ENCODE peak calls at places on chromosomes 13 and 19, in nine cellular contexts. One of them, this sample, is unnamed.

GRCh38 chr19:10105241-10106099 is 692 bp upstream of the PPAN start:
- DNase-seq in OCI-LY7: peak
- DNase-seq in lower leg skin: no peak
- DNase-seq in tibial nerve: no peak
- DNase-seq in mucosa of descending colon: no peak
- DNase-seq in right lobe of liver: no peak
- DNase-seq in cardiac fibroblast: no peak
- DNase-seq in LNCaP clone FGC: no peak
- DNase-seq in tibial artery: no peak
- DNase-seq in this sample: no peak

GRCh38 chr13:67574320-67575233 is 344.4 kb upstream of the PCDH9 start:
- DNase-seq in OCI-LY7: no peak
- DNase-seq in lower leg skin: no peak
- DNase-seq in tibial nerve: no peak
- DNase-seq in mucosa of descending colon: no peak
- DNase-seq in right lobe of liver: no peak
- DNase-seq in cardiac fibroblast: peak
- DNase-seq in LNCaP clone FGC: no peak
- DNase-seq in tibial artery: no peak
- DNase-seq in this sample: peak

GRCh38 chr13:98528663-98529064 is 48.2 kb downstream of the STK24 start:
- DNase-seq in OCI-LY7: no peak
- DNase-seq in lower leg skin: no peak
- DNase-seq in tibial nerve: no peak
- DNase-seq in mucosa of descending colon: no peak
- DNase-seq in right lobe of liver: no peak
- DNase-seq in cardiac fibroblast: peak
- DNase-seq in LNCaP clone FGC: no peak
- DNase-seq in tibial artery: no peak
- DNase-seq in this sample: peak

GRCh38 chr13:87208636-87209035 is 462.5 kb upstream of the SLITRK5 start:
- DNase-seq in OCI-LY7: no peak
- DNase-seq in lower leg skin: no peak
- DNase-seq in tibial nerve: no peak
- DNase-seq in mucosa of descending colon: no peak
- DNase-seq in right lobe of liver: no peak
- DNase-seq in cardiac fibroblast: no peak
- DNase-seq in LNCaP clone FGC: no peak
- DNase-seq in tibial artery: no peak
- DNase-seq in this sample: no peak

GRCh38 chr19:39409886-39410619 is 2.4 kb upstream of the PLEKHG2 start:
- DNase-seq in OCI-LY7: peak
- DNase-seq in lower leg skin: peak
- DNase-seq in tibial nerve: peak
- DNase-seq in mucosa of descending colon: peak
- DNase-seq in right lobe of liver: peak
- DNase-seq in cardiac fibroblast: peak
- DNase-seq in LNCaP clone FGC: no peak
- DNase-seq in tibial artery: peak
- DNase-seq in this sample: peak

GRCh38 chr13:79456051-79456450 is 24.9 kb upstream of the NDFIP2 start:
- DNase-seq in OCI-LY7: no peak
- DNase-seq in lower leg skin: no peak
- DNase-seq in tibial nerve: no peak
- DNase-seq in mucosa of descending colon: no peak
- DNase-seq in right lobe of liver: no peak
- DNase-seq in cardiac fibroblast: no peak
- DNase-seq in LNCaP clone FGC: no peak
- DNase-seq in tibial artery: no peak
- DNase-seq in this sample: no peak

GRCh38 chr19:53165691-53166091 is 6.8 kb upstream of the ZNF347 start:
- DNase-seq in OCI-LY7: no peak
- DNase-seq in lower leg skin: no peak
- DNase-seq in tibial nerve: no peak
- DNase-seq in mucosa of descending colon: no peak
- DNase-seq in right lobe of liver: no peak
- DNase-seq in cardiac fibroblast: no peak
- DNase-seq in LNCaP clone FGC: no peak
- DNase-seq in tibial artery: no peak
- DNase-seq in this sample: no peak

GRCh38 chr19:16118489-16119033 is 6.9 kb downstream of the RAB8A start:
- DNase-seq in OCI-LY7: peak
- DNase-seq in lower leg skin: peak
- DNase-seq in tibial nerve: no peak
- DNase-seq in mucosa of descending colon: no peak
- DNase-seq in right lobe of liver: no peak
- DNase-seq in cardiac fibroblast: no peak
- DNase-seq in LNCaP clone FGC: no peak
- DNase-seq in tibial artery: peak
- DNase-seq in this sample: no peak

GRCh38 chr13:40221460-40222201 is 444.8 kb downstream of the FOXO1 start:
- DNase-seq in OCI-LY7: no peak
- DNase-seq in lower leg skin: no peak
- DNase-seq in tibial nerve: no peak
- DNase-seq in mucosa of descending colon: no peak
- DNase-seq in right lobe of liver: peak
- DNase-seq in cardiac fibroblast: peak
- DNase-seq in LNCaP clone FGC: no peak
- DNase-seq in tibial artery: no peak
- DNase-seq in this sample: peak

GRCh38 chr13:78978381-78978998 is 319.5 kb upstream of the OBI1 start:
- DNase-seq in OCI-LY7: peak
- DNase-seq in lower leg skin: no peak
- DNase-seq in tibial nerve: no peak
- DNase-seq in mucosa of descending colon: no peak
- DNase-seq in right lobe of liver: peak
- DNase-seq in cardiac fibroblast: peak
- DNase-seq in LNCaP clone FGC: peak
- DNase-seq in tibial artery: no peak
- DNase-seq in this sample: peak

GRCh38 chr19:49064029-49064629 is 489 bp downstream of the NTF4 start:
- DNase-seq in OCI-LY7: no peak
- DNase-seq in lower leg skin: no peak
- DNase-seq in tibial nerve: no peak
- DNase-seq in mucosa of descending colon: no peak
- DNase-seq in right lobe of liver: no peak
- DNase-seq in cardiac fibroblast: no peak
- DNase-seq in LNCaP clone FGC: no peak
- DNase-seq in tibial artery: no peak
- DNase-seq in this sample: no peak

GRCh38 chr19:46470376-46470775 is 987 bp downstream of the PNMA8A start:
- DNase-seq in OCI-LY7: no peak
- DNase-seq in lower leg skin: no peak
- DNase-seq in tibial nerve: no peak
- DNase-seq in mucosa of descending colon: no peak
- DNase-seq in right lobe of liver: no peak
- DNase-seq in cardiac fibroblast: no peak
- DNase-seq in LNCaP clone FGC: no peak
- DNase-seq in tibial artery: peak
- DNase-seq in this sample: no peak

GRCh38 chr19:49811328-49811727 is 1.8 kb downstream of the FUZ start:
- DNase-seq in OCI-LY7: no peak
- DNase-seq in lower leg skin: no peak
- DNase-seq in tibial nerve: no peak
- DNase-seq in mucosa of descending colon: no peak
- DNase-seq in right lobe of liver: no peak
- DNase-seq in cardiac fibroblast: no peak
- DNase-seq in LNCaP clone FGC: no peak
- DNase-seq in tibial artery: no peak
- DNase-seq in this sample: no peak

GRCh38 chr19:17358395-17358794 is 18.7 kb downstream of the PLVAP start:
- DNase-seq in OCI-LY7: no peak
- DNase-seq in lower leg skin: no peak
- DNase-seq in tibial nerve: no peak
- DNase-seq in mucosa of descending colon: no peak
- DNase-seq in right lobe of liver: no peak
- DNase-seq in cardiac fibroblast: peak
- DNase-seq in LNCaP clone FGC: no peak
- DNase-seq in tibial artery: peak
- DNase-seq in this sample: no peak

GRCh38 chr13:73070451-73070850 is 11.6 kb downstream of the KLF5 start:
- DNase-seq in OCI-LY7: no peak
- DNase-seq in lower leg skin: no peak
- DNase-seq in tibial nerve: no peak
- DNase-seq in mucosa of descending colon: no peak
- DNase-seq in right lobe of liver: no peak
- DNase-seq in cardiac fibroblast: no peak
- DNase-seq in LNCaP clone FGC: no peak
- DNase-seq in tibial artery: no peak
- DNase-seq in this sample: no peak

GRCh38 chr19:13847033-13847899 is 29.7 kb upstream of the NANOS3 start:
- DNase-seq in OCI-LY7: peak
- DNase-seq in lower leg skin: peak
- DNase-seq in tibial nerve: peak
- DNase-seq in mucosa of descending colon: peak
- DNase-seq in right lobe of liver: peak
- DNase-seq in cardiac fibroblast: peak
- DNase-seq in LNCaP clone FGC: no peak
- DNase-seq in tibial artery: peak
- DNase-seq in this sample: peak
- TF ChIP-seq CTCF in OCI-LY7: no peak
- TF ChIP-seq CTCF in lower leg skin: no peak
- TF ChIP-seq CTCF in tibial nerve: peak
- TF ChIP-seq CTCF in mucosa of descending colon: peak
- TF ChIP-seq CTCF in right lobe of liver: peak
- TF ChIP-seq CTCF in cardiac fibroblast: no peak
- TF ChIP-seq CTCF in LNCaP clone FGC: no peak
- TF ChIP-seq CTCF in tibial artery: peak
- TF ChIP-seq CTCF in this sample: no peak

GRCh38 chr19:18608102-18608804 is 1.7 kb upstream of the CRLF1 start:
- DNase-seq in OCI-LY7: no peak
- DNase-seq in lower leg skin: no peak
- DNase-seq in tibial nerve: no peak
- DNase-seq in mucosa of descending colon: no peak
- DNase-seq in right lobe of liver: no peak
- DNase-seq in cardiac fibroblast: no peak
- DNase-seq in LNCaP clone FGC: no peak
- DNase-seq in tibial artery: no peak
- DNase-seq in this sample: no peak
- H3K4me3 ChIP-seq in OCI-LY7: no peak
- H3K4me3 ChIP-seq in lower leg skin: no peak
- H3K4me3 ChIP-seq in tibial nerve: no peak
- H3K4me3 ChIP-seq in mucosa of descending colon: no peak
- H3K4me3 ChIP-seq in right lobe of liver: no peak
- H3K4me3 ChIP-seq in cardiac fibroblast: no peak
- H3K4me3 ChIP-seq in LNCaP clone FGC: no peak
- H3K4me3 ChIP-seq in tibial artery: peak
- H3K4me3 ChIP-seq in this sample: no peak

GRCh38 chr13:45700971-45701900 is 884 bp upstream of the CBY2 start:
- DNase-seq in OCI-LY7: no peak
- DNase-seq in lower leg skin: no peak
- DNase-seq in tibial nerve: no peak
- DNase-seq in mucosa of descending colon: no peak
- DNase-seq in right lobe of liver: no peak
- DNase-seq in cardiac fibroblast: no peak
- DNase-seq in LNCaP clone FGC: no peak
- DNase-seq in tibial artery: no peak
- DNase-seq in this sample: no peak
- TF ChIP-seq CTCF in OCI-LY7: peak
- TF ChIP-seq CTCF in lower leg skin: no peak
- TF ChIP-seq CTCF in tibial nerve: no peak
- TF ChIP-seq CTCF in mucosa of descending colon: no peak
- TF ChIP-seq CTCF in right lobe of liver: no peak
- TF ChIP-seq CTCF in cardiac fibroblast: no peak
- TF ChIP-seq CTCF in LNCaP clone FGC: no peak
- TF ChIP-seq CTCF in tibial artery: no peak
- TF ChIP-seq CTCF in this sample: no peak

GRCh38 chr13:99805361-99805760 is 166.2 kb downstream of the ZIC5 start:
- DNase-seq in OCI-LY7: no peak
- DNase-seq in lower leg skin: no peak
- DNase-seq in tibial nerve: no peak
- DNase-seq in mucosa of descending colon: no peak
- DNase-seq in right lobe of liver: no peak
- DNase-seq in cardiac fibroblast: no peak
- DNase-seq in LNCaP clone FGC: no peak
- DNase-seq in tibial artery: no peak
- DNase-seq in this sample: no peak
- H3K4me3 ChIP-seq in OCI-LY7: no peak
- H3K4me3 ChIP-seq in lower leg skin: no peak
- H3K4me3 ChIP-seq in tibial nerve: no peak
- H3K4me3 ChIP-seq in mucosa of descending colon: no peak
- H3K4me3 ChIP-seq in right lobe of liver: no peak
- H3K4me3 ChIP-seq in cardiac fibroblast: no peak
- H3K4me3 ChIP-seq in LNCaP clone FGC: no peak
- H3K4me3 ChIP-seq in tibial artery: no peak
- H3K4me3 ChIP-seq in this sample: no peak

DNA sequence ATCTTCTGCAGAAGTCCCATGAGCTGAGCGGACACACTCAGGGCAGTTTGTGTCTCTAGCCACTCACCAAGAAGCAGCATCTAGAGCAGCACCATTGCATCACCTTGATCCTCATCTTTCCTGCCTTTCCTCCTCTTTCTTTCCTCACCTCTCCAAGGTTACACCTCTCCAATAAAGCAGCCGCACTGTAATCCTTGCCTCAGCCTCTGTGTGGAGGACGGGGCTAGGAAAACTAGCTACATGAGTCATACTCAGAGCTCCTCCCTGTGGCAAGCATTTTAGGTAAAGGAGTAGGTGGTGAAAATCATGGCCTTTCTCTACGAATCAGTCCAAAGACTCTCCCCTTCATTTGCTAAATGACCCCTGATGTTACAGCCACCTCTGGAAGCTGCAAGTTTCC is 108.8 kb downstream of the DNAJC15 start:
- DNase-seq in OCI-LY7: peak
- DNase-seq in lower leg skin: no peak
- DNase-seq in tibial nerve: no peak
- DNase-seq in mucosa of descending colon: no peak
- DNase-seq in right lobe of liver: no peak
- DNase-seq in cardiac fibroblast: peak
- DNase-seq in LNCaP clone FGC: peak
- DNase-seq in tibial artery: no peak
- DNase-seq in this sample: no peak
- TF ChIP-seq CTCF in OCI-LY7: peak
- TF ChIP-seq CTCF in lower leg skin: no peak
- TF ChIP-seq CTCF in tibial nerve: no peak
- TF ChIP-seq CTCF in mucosa of descending colon: no peak
- TF ChIP-seq CTCF in right lobe of liver: peak
- TF ChIP-seq CTCF in cardiac fibroblast: peak
- TF ChIP-seq CTCF in LNCaP clone FGC: peak
- TF ChIP-seq CTCF in tibial artery: no peak
- TF ChIP-seq CTCF in this sample: peak

GRCh38 chr13:44566601-44567000 is 9.5 kb downstream of the TSC22D1 start:
- DNase-seq in OCI-LY7: no peak
- DNase-seq in lower leg skin: no peak
- DNase-seq in tibial nerve: no peak
- DNase-seq in mucosa of descending colon: no peak
- DNase-seq in right lobe of liver: no peak
- DNase-seq in cardiac fibroblast: no peak
- DNase-seq in LNCaP clone FGC: no peak
- DNase-seq in tibial artery: no peak
- DNase-seq in this sample: no peak
- H3K4me3 ChIP-seq in OCI-LY7: no peak
- H3K4me3 ChIP-seq in lower leg skin: no peak
- H3K4me3 ChIP-seq in tibial nerve: no peak
- H3K4me3 ChIP-seq in mucosa of descending colon: no peak
- H3K4me3 ChIP-seq in right lobe of liver: no peak
- H3K4me3 ChIP-seq in cardiac fibroblast: no peak
- H3K4me3 ChIP-seq in LNCaP clone FGC: no peak
- H3K4me3 ChIP-seq in tibial artery: no peak
- H3K4me3 ChIP-seq in this sample: no peak

This sample was measured in AG10803.